ENCODE peak calls at places on chromosomes 13 and 19, in four cellular contexts. S is neuronal stem cell, N is IMR-90, G is H1. Q is an unnamed sample.

GRCh38 chr13:101711307-101712025 is 259.0 kb downstream of the ITGBL1 start:
- DNase-seq in S (no peak), N (no peak), G (no peak), Q (no peak)

GRCh38 chr13:98613591-98613990 is 36.7 kb upstream of the STK24 start:
- DNase-seq in S (no peak), N (no peak), G (no peak), Q (no peak)

GRCh38 chr13:94993608-94994007 is 281.3 kb upstream of the SOX21 start:
- DNase-seq in S (no peak), N (no peak), G (no peak), Q (no peak)

GRCh38 chr13:43785681-43786471 is 896 bp downstream of the ENOX1 start:
- DNase-seq in S (peak; percentile 41), N (peak; percentile 63), G (no peak), Q (peak; percentile 81)

GRCh38 chr19:46981296-46981695 is 38.3 kb upstream of the NPAS1 start:
- DNase-seq in S (no peak), N (no peak), G (no peak), Q (no peak)

GRCh38 chr13:59391696-59392095 is 772.0 kb downstream of the DIAPH3 start:
- DNase-seq in S (peak; percentile 40), N (peak; percentile 74), G (no peak), Q (peak; percentile 73)

GRCh38 chr13:109140054-109140776 is 510.8 kb downstream of the MYO16 start:
- DNase-seq in S (no peak), N (no peak), G (no peak), Q (no peak)

GRCh38 chr19:53768401-53768800 is 55.7 kb downstream of the NLRP12 start:
- DNase-seq in S (no peak), N (no peak), G (no peak), Q (no peak)

GRCh38 chr19:30130356-30131122 is 188.5 kb downstream of the URI1 start:
- DNase-seq in S (no peak), N (no peak), G (no peak), Q (no peak)

GRCh38 chr19:3426433-3426832 is 53.9 kb downstream of the SMIM24 start:
- DNase-seq in S (no peak), N (no peak), G (no peak), Q (no peak)

GRCh38 chr19:29999490-29999889 is 57.5 kb downstream of the URI1 start:
- DNase-seq in S (no peak), N (no peak), G (no peak), Q (no peak)

GRCh38 chr13:91264484-91264883 is 83.0 kb upstream of the MIR17HG start:
- DNase-seq in S (no peak), N (no peak), G (no peak), Q (no peak)

GRCh38 chr19:11174336-11174735 is 18.8 kb upstream of the SPC24 start:
- DNase-seq in S (no peak), N (no peak), G (no peak), Q (no peak)

GRCh38 chr19:48968179-48968661 is 3.1 kb downstream of the FTL start:
- DNase-seq in S (no peak), N (peak; percentile 49), G (no peak), Q (peak; percentile 86)

GRCh38 chr13:112444416-112445399 is 68.6 kb downstream of the SPACA7 start:
- DNase-seq in S (no peak), N (no peak), G (no peak), Q (no peak)

GRCh38 chr19:35354898-35355297 is 3.4 kb upstream of the FFAR3 start:
- DNase-seq in S (no peak), N (no peak), G (no peak), Q (no peak)

GRCh38 chr13:44932850-44933251 is 56.4 kb downstream of the NUFIP1 start:
- DNase-seq in S (no peak), N (peak; percentile 49), G (no peak), Q (peak; percentile 75)

GRCh38 chr19:13164370-13165090 is 14.3 kb downstream of the IER2 start:
- DNase-seq in S (peak; percentile 80), N (peak; percentile 61), G (peak; percentile 99), Q (peak; percentile 65)

GRCh38 chr19:7450243-7451223 is 38.3 kb downstream of the PEX11G start:
- DNase-seq in S (peak; percentile 57), N (peak; percentile 63), G (no peak), Q (peak; percentile 32)

GRCh38 chr13:30859326-30859725 is 46.7 kb upstream of the MEDAG start:
- DNase-seq in S (no peak), N (no peak), G (no peak), Q (peak; percentile 65)

GRCh38 chr13:77637583-77637982 is 59.9 kb upstream of the SLAIN1 start:
- DNase-seq in S (no peak), N (no peak), G (no peak), Q (no peak)

GRCh38 chr13:97344250-97345175 is 89.5 kb upstream of the RAP2A start:
- DNase-seq in S (peak; percentile 32), N (peak; percentile 61), G (no peak), Q (peak; percentile 70)

GRCh38 chr19:47155141-47155540 is 24.5 kb downstream of the SAE1 start:
- DNase-seq in S (no peak), N (no peak), G (no peak), Q (no peak)

GRCh38 chr19:10010247-10010691 is at the start of gene COL5A3:
- DNase-seq in S (no peak), N (peak; percentile 58), G (no peak), Q (peak; percentile 32)

GRCh38 chr19:51354103-51354741 is 12.0 kb downstream of the ETFB start:
- DNase-seq in S (no peak), N (no peak), G (no peak), Q (no peak)

GRCh38 chr13:79806821-79807220 is 325.9 kb downstream of the NDFIP2 start:
- DNase-seq in S (no peak), N (no peak), G (no peak), Q (no peak)

GRCh38 chr19:3606690-3607289 is at the start of gene TBXA2R:
- DNase-seq in S (no peak), N (peak; percentile 43), G (no peak), Q (peak; percentile 75)

GRCh38 chr19:42461700-42462324 is 19.1 kb upstream of the CXCL17 start:
- DNase-seq in S (no peak), N (no peak), G (no peak), Q (no peak)

DNA sequence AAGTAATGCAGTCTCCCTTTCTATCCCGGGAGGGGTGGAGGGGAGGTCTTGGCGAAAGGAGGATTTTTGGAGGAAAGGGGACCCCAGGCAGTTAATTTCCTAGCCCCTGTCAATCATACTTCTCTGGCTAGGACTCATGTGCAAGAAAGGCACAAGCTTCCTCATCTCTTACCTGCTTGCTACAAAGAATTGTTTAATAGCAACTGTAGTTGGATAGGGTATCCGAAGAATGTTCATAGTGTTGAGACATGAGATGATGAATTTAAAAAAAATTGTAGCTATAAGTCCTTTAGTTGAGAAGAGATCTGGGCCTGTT is 525 bp downstream of the BORA start:
- DNase-seq in S (no peak), N (no peak), G (no peak), Q (peak; percentile 2)
- H3K4ac ChIP-seq in S (no peak overlapping the region), N (peak overlapping the region; percentile 82), G (no peak overlapping the region), Q (no peak overlapping the region)

DNA sequence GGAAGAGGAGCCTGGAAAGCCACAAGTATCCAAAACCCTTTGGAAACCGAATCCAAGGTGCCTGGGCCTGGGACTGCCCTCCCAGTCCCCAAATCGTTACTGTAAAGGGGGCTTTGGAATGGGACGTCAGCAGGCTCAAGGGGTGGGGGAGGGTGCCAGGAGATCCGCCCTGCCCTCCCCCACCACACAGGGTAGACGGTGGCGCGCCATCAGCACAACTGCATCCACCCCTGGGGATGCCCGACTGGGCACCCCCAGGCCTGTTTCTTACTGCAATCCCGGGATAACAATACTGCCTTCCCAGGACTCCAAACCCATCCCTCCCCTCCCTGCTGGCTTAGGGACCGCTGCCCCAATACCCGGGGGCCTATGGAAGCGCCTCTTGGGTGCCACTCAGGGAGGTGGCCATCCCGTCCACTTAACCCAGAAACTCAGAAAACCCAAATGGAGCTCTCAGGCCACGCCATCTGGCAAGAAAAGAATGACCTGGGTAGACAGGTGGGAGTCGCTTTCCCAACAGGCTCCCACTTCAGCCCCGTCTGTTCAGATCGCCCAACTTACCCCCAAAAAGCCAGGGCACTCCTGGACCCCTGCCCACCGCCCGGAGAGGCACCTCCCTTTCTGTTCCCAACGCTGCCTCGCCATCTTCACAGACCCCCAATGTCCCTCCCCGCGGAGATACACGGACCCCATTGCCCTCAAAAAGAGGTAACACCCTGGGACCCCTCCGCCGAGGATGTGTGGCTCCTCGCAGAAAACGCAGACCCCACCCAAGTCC is 2.4 kb downstream of the KLF16 start:
- DNase-seq in S (no peak), N (no peak), G (no peak), Q (no peak)
- H3K23ac ChIP-seq in S (peak overlapping the region; percentile 80), N (peak overlapping the region; percentile 72), G (no peak overlapping the region), Q (no peak overlapping the region)

DNA sequence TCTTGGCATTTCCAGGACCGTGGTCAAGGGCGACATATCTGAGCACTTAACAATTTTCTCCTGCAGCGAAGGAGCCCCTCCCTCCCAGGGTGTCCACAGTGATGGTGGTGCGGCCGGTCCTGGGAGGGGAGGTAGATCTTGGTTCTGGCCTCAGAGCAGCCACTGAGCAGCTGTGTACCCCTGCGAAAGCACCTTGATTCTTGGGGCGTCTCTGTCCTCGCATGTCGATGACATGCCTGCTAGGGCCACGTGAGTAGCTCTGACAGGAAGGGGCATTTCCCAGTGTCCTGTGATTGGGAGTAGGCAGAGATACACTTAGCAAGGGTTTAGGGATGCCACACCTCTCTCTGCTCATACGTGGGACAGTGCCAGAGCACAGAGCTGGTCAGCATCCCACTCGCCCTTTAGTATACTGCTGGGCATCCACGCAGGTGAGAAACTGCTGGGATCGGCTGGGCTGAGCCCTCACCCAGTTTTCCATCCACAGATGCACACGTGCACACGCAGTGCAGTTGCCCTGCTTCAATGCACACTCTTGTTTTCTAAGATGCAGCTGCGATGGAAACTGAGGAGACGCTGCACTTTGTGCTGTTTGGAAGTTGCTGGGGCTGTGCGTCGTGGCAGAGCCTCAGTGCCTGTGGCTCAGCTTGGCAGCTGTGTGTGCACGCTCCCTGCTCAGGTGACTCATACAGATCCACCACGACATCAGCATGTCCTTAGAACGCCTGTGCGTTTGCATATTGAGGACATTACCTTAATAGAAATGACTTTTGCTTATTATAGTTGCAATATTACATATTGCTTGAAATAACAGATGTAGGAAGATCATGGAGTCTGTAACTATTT is 66.8 kb downstream of the TEX29 start:
- DNase-seq in S (no peak), N (no peak), G (no peak), Q (no peak)
- H4K91ac ChIP-seq in S (no peak overlapping the region), N (no peak overlapping the region), G (no peak overlapping the region), Q (no peak overlapping the region)

GRCh38 chr13:40664100-40665060 is 2.1 kb downstream of the FOXO1 start:
- DNase-seq in S (peak; percentile 17), N (no peak), G (no peak), Q (peak; percentile 46)
- H3K4ac ChIP-seq in S (no peak overlapping the region), N (no peak overlapping the region), G (no peak overlapping the region), Q (no peak overlapping the region)

GRCh38 chr19:4791183-4792018 is at the start of gene FEM1A:
- DNase-seq in S (peak; percentile 100), N (peak; percentile 100), G (peak; percentile 99), Q (peak; percentile 100)
- H3K23ac ChIP-seq in S (peak within 1 kb of the TSS; percentile 85), N (no peak within 1 kb of the TSS), G (no peak within 1 kb of the TSS), Q (no peak within 1 kb of the TSS)

GRCh38 chr19:38667552-38668205 is 20.2 kb downstream of the ACTN4 start:
- DNase-seq in S (no peak), N (peak; percentile 95), G (no peak), Q (peak; percentile 93)
- H4K91ac ChIP-seq in S (no peak overlapping the region), N (peak overlapping the region; percentile 99), G (no peak overlapping the region), Q (no peak overlapping the region)